ENCODE peak calls at places on chromosome 15, in seven cellular contexts. S is GM12864, W is NCI-H2029 treated with DMSO at 0.1 percent for 48 hours, U is lower leg skin, N is SHP77, Z is KG1, H is stomach. V is an unnamed sample.

GRCh38 chr15:64459382-64459781 is 996 bp upstream of the ZNF609 start:
- DNase-seq in S (no peak), W (no peak), U (no peak), N (no peak), Z (no peak), H (no peak), V (no peak)

GRCh38 chr15:35725353-35725752 is 179.4 kb upstream of the DPH6 start:
- DNase-seq in S (no peak), W (no peak), U (no peak), N (no peak), Z (no peak), H (no peak), V (no peak)

GRCh38 chr15:85280203-85280602 is 100.2 kb upstream of the AKAP13 start:
- DNase-seq in S (peak; percentile 39), W (no peak), U (no peak), N (no peak), Z (no peak), H (no peak), V (no peak)

GRCh38 chr15:44971036-44971435 is 14.5 kb downstream of the TERB2 start:
- DNase-seq in S (no peak), W (peak; percentile 33), U (no peak), N (no peak), Z (no peak), H (no peak), V (no peak)

GRCh38 chr15:73989001-73989798 is 2.9 kb downstream of the STOML1 start:
- DNase-seq in S (no peak), W (no peak), U (no peak), N (no peak), Z (no peak), H (no peak), V (no peak)

GRCh38 chr15:51240066-51240465 is 98.3 kb downstream of the CYP19A1 start:
- DNase-seq in S (no peak), W (no peak), U (no peak), N (no peak), Z (no peak), H (no peak), V (no peak)

GRCh38 chr15:57364282-57365007 is 11.9 kb upstream of the CGNL1 start:
- DNase-seq in S (no peak), W (no peak), U (no peak), N (no peak), Z (no peak), H (no peak), V (no peak)

GRCh38 chr15:28955160-28955502 is 69.4 kb downstream of the APBA2 start:
- DNase-seq in S (peak; percentile 24), W (peak; percentile 19), U (no peak), N (peak; percentile 12), Z (peak; percentile 59), H (no peak), V (peak; percentile 28)

GRCh38 chr15:31459011-31459748 is 132.5 kb downstream of the KLF13 start:
- DNase-seq in S (peak; percentile 85), W (no peak), U (peak; percentile 47), N (no peak), Z (no peak), H (peak; percentile 26), V (no peak)

GRCh38 chr15:68310178-68310810 is 32.7 kb downstream of the FEM1B start:
- DNase-seq in S (no peak), W (no peak), U (no peak), N (no peak), Z (no peak), H (peak; percentile 55), V (no peak)

GRCh38 chr15:57422113-57422754 is 45.9 kb downstream of the CGNL1 start:
- DNase-seq in S (no peak), W (no peak), U (no peak), N (no peak), Z (no peak), H (no peak), V (peak; percentile 4)

GRCh38 chr15:36742696-36743095 is 163.3 kb downstream of the CDIN1 start:
- DNase-seq in S (no peak), W (no peak), U (no peak), N (no peak), Z (no peak), H (no peak), V (no peak)

GRCh38 chr15:78737187-78737820 is 74.0 kb downstream of the ADAMTS7 start:
- DNase-seq in S (no peak), W (no peak), U (no peak), N (no peak), Z (no peak), H (no peak), V (no peak)

GRCh38 chr15:63166219-63166618 is 8.9 kb upstream of the RPS27L start:
- DNase-seq in S (no peak), W (no peak), U (no peak), N (no peak), Z (no peak), H (no peak), V (peak; percentile 62)

GRCh38 chr15:90691369-90691768 is 25.8 kb upstream of the BLM start:
- DNase-seq in S (no peak), W (no peak), U (no peak), N (no peak), Z (no peak), H (no peak), V (no peak)

GRCh38 chr15:63905558-63906265 is 72.0 kb upstream of the HERC1 start:
- DNase-seq in S (no peak), W (no peak), U (no peak), N (no peak), Z (peak; percentile 26), H (no peak), V (no peak)

GRCh38 chr15:59168536-59168935 is 38.1 kb upstream of the LDHAL6B start:
- DNase-seq in S (no peak), W (no peak), U (no peak), N (no peak), Z (no peak), H (no peak), V (no peak)

GRCh38 chr15:41241251-41241964 is 10.3 kb downstream of the CHP1 start:
- DNase-seq in S (no peak), W (peak; percentile 9), U (no peak), N (peak; percentile 0), Z (no peak), H (peak; percentile 81), V (no peak)

GRCh38 chr15:73796266-73796939 is 43.3 kb upstream of the INSYN1 start:
- DNase-seq in S (no peak), W (no peak), U (no peak), N (no peak), Z (no peak), H (no peak), V (no peak)

GRCh38 chr15:74511583-74511982 is 29.4 kb upstream of the ARID3B start:
- DNase-seq in S (no peak), W (no peak), U (no peak), N (no peak), Z (no peak), H (no peak), V (peak; percentile 42)

GRCh38 chr15:65245096-65245849 is 34.0 kb upstream of the CILP start:
- DNase-seq in S (no peak), W (no peak), U (peak; percentile 22), N (peak; percentile 31), Z (no peak), H (no peak), V (no peak)

GRCh38 chr15:31435256-31435781 is 108.7 kb downstream of the KLF13 start:
- DNase-seq in S (peak; percentile 91), W (no peak), U (peak; percentile 79), N (peak; percentile 83), Z (peak; percentile 92), H (peak; percentile 70), V (peak; percentile 92)

GRCh38 chr15:90029024-90029423 is 27.9 kb downstream of the ZNF710 start:
- DNase-seq in S (no peak), W (no peak), U (no peak), N (no peak), Z (no peak), H (peak; percentile 65), V (no peak)

GRCh38 chr15:64305261-64305660 is 50.7 kb downstream of the CSNK1G1 start:
- DNase-seq in S (no peak), W (peak; percentile 7), U (no peak), N (no peak), Z (no peak), H (no peak), V (no peak)

GRCh38 chr15:100206643-100207042 is 135.1 kb downstream of the ADAMTS17 start:
- DNase-seq in S (no peak), W (no peak), U (no peak), N (no peak), Z (no peak), H (no peak), V (no peak)

GRCh38 chr15:94453227-94453626 is 221.9 kb downstream of the MCTP2 start:
- DNase-seq in S (no peak), W (no peak), U (no peak), N (no peak), Z (no peak), H (no peak), V (no peak)

GRCh38 chr15:74866090-74866489 is 7.1 kb downstream of the SCAMP2 start:
- DNase-seq in S (no peak), W (no peak), U (peak; percentile 45), N (no peak), Z (no peak), H (no peak), V (no peak)

GRCh38 chr15:39852237-39852636 is 67.8 kb downstream of the GPR176 start:
- DNase-seq in S (no peak), W (no peak), U (no peak), N (no peak), Z (no peak), H (no peak), V (no peak)